ENCODE peak calls at places on chromosomes 11 and 22, in six cellular contexts. R is endothelial cell of umbilical vein, L is A549, H is HepG2, Z is K562, G is GM12878. T is an unnamed sample.
A peak's percentile ranks its signal among the peaks of the same experiment; 100 is the strongest.

GRCh38 chr22:37904572-37905533 is 1.2 kb upstream of the MICALL1 start:
- DNase-seq in G (no peak), Z (peak; percentile 53), H (peak; percentile 58), R (peak; percentile 90), L (peak; percentile 81), T (peak; percentile 96)

GRCh38 chr22:45603631-45604030 is 68.0 kb upstream of the ATXN10 start:
- DNase-seq in Z (no peak), H (no peak), R (no peak), G (no peak), L (peak; percentile 48), T (peak; percentile 81)

GRCh38 chr11:70119502-70119901 is 41.4 kb downstream of the ANO1 start:
- DNase-seq in H (no peak), R (no peak), Z (no peak), L (no peak), G (no peak), T (no peak)

GRCh38 chr11:46463701-46464100 is 72.1 kb upstream of the CHRM4 start:
- DNase-seq in R (no peak), Z (no peak), H (no peak), G (no peak), L (no peak), T (no peak)

GRCh38 chr11:3081386-3081751 is 24.1 kb upstream of the CARS1 start:
- DNase-seq in Z (no peak), R (no peak), G (no peak), H (no peak), L (no peak), T (no peak)

GRCh38 chr11:114195981-114196731 is 100.0 kb upstream of the NNMT start:
- DNase-seq in Z (no peak), R (no peak), H (no peak), L (no peak), G (no peak), T (peak; percentile 25)

GRCh38 chr11:128334311-128335044 is 252.9 kb downstream of the ETS1 start:
- DNase-seq in G (no peak), R (peak; percentile 93), L (no peak), H (peak; percentile 79), Z (no peak), T (peak; percentile 21)

GRCh38 chr11:100240051-100240450 is 447.0 kb upstream of the ARHGAP42 start:
- DNase-seq in L (no peak), Z (no peak), R (no peak), G (no peak), H (no peak), T (no peak)

GRCh38 chr11:62546937-62547625 is 475 bp upstream of the AHNAK start:
- DNase-seq in Z (no peak), G (no peak), R (peak; percentile 56), L (peak; percentile 75), H (no peak), T (peak; percentile 81)

GRCh38 chr11:67055812-67056211 is 835 bp upstream of the RHOD start:
- DNase-seq in G (no peak), R (no peak), L (no peak), Z (peak; percentile 60), H (no peak), T (no peak)

GRCh38 chr11:112589132-112589531 is 328.5 kb upstream of the PLET1 start:
- DNase-seq in Z (no peak), H (no peak), L (no peak), R (no peak), G (no peak), T (no peak)

GRCh38 chr11:36566407-36567053 is 1.3 kb upstream of the RAG1 start:
- DNase-seq in L (no peak), G (no peak), Z (no peak), H (no peak), R (no peak), T (peak; percentile 1)

GRCh38 chr11:60868682-60869450 is 1.5 kb downstream of the ZP1 start:
- DNase-seq in Z (no peak), H (no peak), R (no peak), L (no peak), G (no peak), T (no peak)

GRCh38 chr22:33922268-33922667 is 2.0 kb upstream of the LARGE1 start:
- DNase-seq in G (no peak), Z (no peak), H (peak; percentile 9), R (no peak), L (no peak), T (no peak)

GRCh38 chr11:131776211-131776610 is 405.8 kb downstream of the NTM start:
- DNase-seq in G (no peak), L (no peak), H (no peak), R (no peak), Z (no peak), T (no peak)

GRCh38 chr11:60831501-60832079 is 10.3 kb upstream of the CCDC86 start:
- DNase-seq in Z (no peak), H (no peak), R (peak; percentile 51), L (no peak), G (no peak), T (no peak)

GRCh38 chr11:126332221-126332711 is 23.2 kb upstream of the ST3GAL4 start:
- DNase-seq in Z (no peak), R (peak; percentile 21), H (no peak), G (no peak), L (no peak), T (no peak)

GRCh38 chr22:41713004-41713403 is 13.7 kb downstream of the MEI1 start:
- DNase-seq in G (no peak), Z (no peak), R (no peak), H (peak; percentile 22), L (no peak), T (no peak)

GRCh38 chr11:74739546-74740270 is 8.5 kb upstream of the CHRDL2 start:
- DNase-seq in L (peak; percentile 74), G (no peak), H (peak; percentile 69), Z (peak; percentile 80), R (peak; percentile 64), T (peak; percentile 73)

GRCh38 chr11:114228401-114229061 is 67.7 kb upstream of the NNMT start:
- DNase-seq in L (no peak), G (no peak), Z (no peak), H (no peak), R (no peak), T (no peak)

GRCh38 chr11:106974831-106975230 is 43.4 kb downstream of the GUCY1A2 start:
- DNase-seq in R (no peak), H (no peak), Z (no peak), L (no peak), G (no peak), T (no peak)

GRCh38 chr11:2304156-2305139 is 2.6 kb downstream of the TSPAN32 start:
- DNase-seq in R (no peak), H (no peak), Z (no peak), L (no peak), G (no peak), T (no peak)

GRCh38 chr11:126329644-126330200 is 25.8 kb upstream of the ST3GAL4 start:
- DNase-seq in L (no peak), H (no peak), G (no peak), R (no peak), Z (no peak), T (no peak)

GRCh38 chr11:44595964-44596381 is 30.5 kb downstream of the CD82 start:
- DNase-seq in R (peak; percentile 20), H (no peak), G (no peak), Z (no peak), L (no peak), T (no peak)

GRCh38 chr11:69922015-69922595 is 102.9 kb upstream of the FGF3 start:
- DNase-seq in H (no peak), Z (no peak), L (no peak), G (no peak), R (no peak), T (no peak)

GRCh38 chr22:32617883-32618282 is 143.3 kb downstream of the FBXO7 start:
- DNase-seq in L (no peak), H (no peak), Z (no peak), R (no peak), G (no peak), T (no peak)

GRCh38 chr22:20002661-20003060 is 14.0 kb downstream of the ARVCF start:
- DNase-seq in G (no peak), R (peak; percentile 56), H (no peak), L (no peak), Z (no peak), T (no peak)

GRCh38 chr11:36567684-36568083 is at the start of gene RAG1:
- DNase-seq in Z (no peak), R (no peak), L (no peak), H (no peak), G (no peak), T (no peak)

GRCh38 chr11:7512525-7513209 is 1.1 kb upstream of the PPFIBP2 start:
- DNase-seq in H (peak; percentile 13), L (no peak), G (no peak), R (peak; percentile 7), Z (no peak), T (peak; percentile 91)

GRCh38 chr11:127800989-127801688 is 786.2 kb downstream of the ETS1 start:
- DNase-seq in H (no peak), R (no peak), Z (no peak), L (no peak), G (no peak), T (no peak)

GRCh38 chr11:44609028-44609782 is 43.7 kb downstream of the CD82 start:
- DNase-seq in R (no peak), H (no peak), L (no peak), Z (no peak), G (peak; percentile 92), T (peak; percentile 58)

GRCh38 chr11:8610532-8611116 is 16.6 kb upstream of the STK33 start:
- DNase-seq in R (peak; percentile 20), H (no peak), Z (no peak), L (no peak), G (no peak), T (no peak)

GRCh38 chr11:65960824-65961266 is 689 bp upstream of the SART1 start:
- DNase-seq in H (no peak), R (no peak), G (no peak), L (no peak), Z (peak; percentile 67), T (no peak)
- TF ChIP-seq MYC in H (no peak), R (no peak), G (no peak), L (no peak), Z (no peak), T (no peak)

DNA sequence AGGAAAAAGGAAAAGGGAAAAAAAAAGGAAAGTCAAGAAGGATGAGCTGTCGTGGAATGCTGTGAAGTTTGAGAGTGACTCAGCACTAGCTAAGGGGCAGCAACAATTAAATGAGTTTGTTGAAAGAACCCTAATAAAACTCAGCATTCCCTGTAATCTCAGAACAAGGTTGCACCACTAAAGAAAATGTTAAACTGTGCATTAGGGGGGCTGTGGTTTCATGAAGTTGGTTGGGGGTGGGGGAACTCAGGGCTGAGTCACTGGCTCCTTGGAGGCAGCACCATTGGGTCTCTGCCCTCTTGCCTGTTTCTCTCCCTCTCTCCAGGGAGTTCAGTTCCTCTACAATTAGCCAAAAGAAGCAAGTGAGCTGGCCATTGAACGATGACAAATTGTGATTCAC is 64.4 kb upstream of the BLID start:
- DNase-seq in Z (no peak), R (peak; percentile 87), G (no peak), H (no peak), L (peak; percentile 69), T (peak; percentile 50)
- TF ChIP-seq MAX in Z (no peak), R (no peak), G (no peak), H (no peak), L (peak; percentile 28), T (no peak)

GRCh38 chr11:84890706-84891105 is 736.4 kb downstream of the DLG2 start:
- DNase-seq in G (no peak), R (no peak), H (no peak), L (no peak), Z (no peak), T (no peak)
- TF ChIP-seq MYC in G (no peak), R (no peak), H (no peak), L (no peak), Z (no peak), T (no peak)

GRCh38 chr11:35192347-35192746 is 53.4 kb downstream of the CD44 start:
- DNase-seq in G (no peak), H (peak; percentile 34), L (no peak), Z (no peak), R (peak; percentile 37), T (no peak)
- TF ChIP-seq MAX in G (no peak), H (no peak), L (no peak), Z (no peak), R (no peak), T (no peak)

GRCh38 chr11:13011366-13012036 is 2.4 kb downstream of the RASSF10 start:
- DNase-seq in G (no peak), Z (no peak), L (no peak), R (no peak), H (no peak), T (no peak)
- TF ChIP-seq MYC in G (no peak), Z (no peak), L (no peak), R (no peak), H (no peak), T (no peak)

T was measured in NB4.